ENCODE peak calls at places on chromosomes 13 and 19, in seven cellular contexts. X is ovary, P is mammary epithelial cell, C is heart left ventricle, A is thyroid gland, R is upper lobe of left lung, N is mesenchymal stem cell. O is an unnamed sample.

GRCh38 chr13:111177081-111177711 is 62.1 kb downstream of the ARHGEF7 start:
- DNase-seq in C (peak; percentile 77), N (peak; percentile 23), X (no peak), R (peak; percentile 45), A (peak; percentile 33), P (peak; percentile 72), O (no peak)

GRCh38 chr13:29503041-29503837 is 92.2 kb downstream of the SLC7A1 start:
- DNase-seq in A (no peak), P (no peak), N (peak; percentile 25), C (no peak), X (no peak), R (no peak), O (no peak)

GRCh38 chr19:53394974-53395839 is at the start of gene ZNF765:
- DNase-seq in C (peak; percentile 98), X (peak; percentile 95), N (peak; percentile 91), A (peak; percentile 94), P (peak; percentile 84), R (peak; percentile 99), O (peak; percentile 90)

GRCh38 chr13:51318015-51318414 is 21.5 kb upstream of the SERPINE3 start:
- DNase-seq in A (no peak), N (no peak), P (no peak), C (no peak), R (no peak), X (no peak), O (no peak)

GRCh38 chr13:30196025-30196424 is 111.3 kb downstream of the KATNAL1 start:
- DNase-seq in X (no peak), P (no peak), N (peak; percentile 39), C (no peak), R (no peak), A (no peak), O (no peak)

GRCh38 chr13:20303636-20304035 is 71.5 kb upstream of the GJB6 start:
- DNase-seq in P (peak; percentile 69), X (no peak), N (peak; percentile 4), R (no peak), A (no peak), C (no peak), O (no peak)

GRCh38 chr19:43731854-43732253 is 16.0 kb downstream of the IRGC start:
- DNase-seq in R (no peak), C (no peak), P (no peak), A (no peak), X (no peak), N (no peak), O (no peak)

GRCh38 chr19:38164526-38164925 is 59.5 kb downstream of the DPF1 start:
- DNase-seq in A (no peak), N (no peak), X (no peak), P (no peak), C (no peak), R (no peak), O (no peak)

GRCh38 chr19:30406220-30406944 is 34.2 kb downstream of the ZNF536 start:
- DNase-seq in R (no peak), C (no peak), N (no peak), A (peak; percentile 54), X (no peak), P (no peak), O (no peak)

GRCh38 chr19:37930416-37930815 is 23.4 kb downstream of the SIPA1L3 start:
- DNase-seq in X (no peak), C (no peak), N (no peak), P (no peak), A (peak; percentile 74), R (no peak), O (no peak)

GRCh38 chr19:55115446-55116065 is 1.9 kb downstream of the PPP1R12C start:
- DNase-seq in P (no peak), C (no peak), A (no peak), X (no peak), N (peak; percentile 47), R (no peak), O (no peak)

GRCh38 chr19:55503447-55504251 is 15.4 kb downstream of the SSC5D start:
- DNase-seq in X (peak; percentile 89), P (peak; percentile 84), R (peak; percentile 99), C (peak; percentile 98), A (peak; percentile 93), N (peak; percentile 92), O (peak; percentile 90)

GRCh38 chr13:70375718-70376117 is 267.5 kb upstream of the KLHL1 start:
- DNase-seq in P (no peak), X (no peak), A (no peak), C (no peak), R (no peak), N (no peak), O (no peak)

GRCh38 chr19:58252102-58252685 is 23.5 kb downstream of the ZNF544 start:
- DNase-seq in A (no peak), X (no peak), N (peak; percentile 17), P (peak; percentile 23), C (no peak), R (no peak), O (no peak)

GRCh38 chr13:74839656-74840055 is 642.3 kb downstream of the TBC1D4 start:
- DNase-seq in N (no peak), C (no peak), X (no peak), A (no peak), P (peak; percentile 42), R (no peak), O (no peak)

GRCh38 chr13:41054212-41054877 is 7.0 kb upstream of the WBP4 start:
- DNase-seq in R (no peak), X (no peak), N (peak; percentile 67), A (no peak), C (no peak), P (peak; percentile 48), O (no peak)

GRCh38 chr13:76991432-76991795 is 467 bp upstream of the CLN5 start:
- DNase-seq in C (no peak), N (no peak), X (peak; percentile 9), R (no peak), A (no peak), P (peak; percentile 13), O (no peak)

GRCh38 chr13:102089722-102090121 is 312.1 kb downstream of the FGF14 start:
- DNase-seq in A (no peak), C (no peak), P (no peak), X (no peak), R (no peak), N (no peak), O (no peak)
- H3K27ac ChIP-seq in A (no peak overlapping the region), C (peak overlapping the region; percentile 64), P (no peak overlapping the region), X (no peak overlapping the region), R (no peak overlapping the region), N (no peak overlapping the region), O (no peak overlapping the region)

DNA sequence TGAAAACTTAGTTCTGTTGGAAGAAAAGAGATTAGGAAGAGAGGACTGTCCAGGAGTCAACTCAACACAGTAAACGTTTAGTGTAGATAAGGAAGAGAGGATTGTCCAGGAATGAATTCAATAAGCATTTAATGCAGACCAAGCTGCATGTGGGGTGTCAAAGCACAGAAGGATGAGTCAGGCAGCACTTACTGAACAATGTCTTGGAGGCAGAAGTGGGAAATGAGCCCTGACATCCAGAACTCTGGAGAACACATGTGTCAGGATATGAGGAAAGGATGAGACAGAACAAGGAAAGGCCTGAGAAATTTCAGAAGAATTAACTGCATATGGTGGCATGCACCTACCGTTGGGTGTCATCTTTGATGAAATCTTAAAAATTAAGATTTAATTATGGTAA is 429.2 kb upstream of the HTR2A start:
- DNase-seq in N (peak; percentile 36), P (no peak), C (no peak), X (no peak), R (no peak), A (no peak), O (no peak)
- H3K36me3 ChIP-seq in N (no peaks in the 10 kb centered on the region), P (no peaks in the 10 kb centered on the region), C (no peaks in the 10 kb centered on the region), X (no peaks in the 10 kb centered on the region), R (no peaks in the 10 kb centered on the region), A (no peaks in the 10 kb centered on the region), O (no peaks in the 10 kb centered on the region)

DNA sequence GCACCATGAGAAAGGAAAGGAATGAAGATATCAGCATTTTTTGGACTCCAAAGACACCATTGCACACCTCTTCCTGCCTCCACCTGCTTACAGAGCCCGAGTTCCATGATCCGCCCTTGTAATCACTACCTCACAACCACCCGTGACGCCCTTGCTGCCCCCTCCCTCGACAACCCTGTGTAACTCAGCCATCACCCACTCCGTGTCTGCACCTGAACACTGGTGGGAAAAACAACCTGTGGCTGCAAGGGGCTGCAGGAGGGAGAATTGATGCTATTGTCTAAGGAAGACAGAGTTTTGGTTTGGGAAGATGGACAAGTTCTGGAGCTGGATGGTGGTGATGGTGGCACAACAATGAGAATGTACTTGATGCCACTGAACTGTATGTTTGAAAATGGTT is 27.0 kb downstream of the ZIC5 start:
- DNase-seq in C (no peak), A (no peak), X (no peak), R (no peak), P (no peak), N (no peak), O (peak; percentile 11)
- H3K27ac ChIP-seq in C (no peak overlapping the region), A (no peak overlapping the region), X (no peak overlapping the region), R (no peak overlapping the region), P (no peak overlapping the region), N (no peak overlapping the region), O (no peak overlapping the region)

DNA sequence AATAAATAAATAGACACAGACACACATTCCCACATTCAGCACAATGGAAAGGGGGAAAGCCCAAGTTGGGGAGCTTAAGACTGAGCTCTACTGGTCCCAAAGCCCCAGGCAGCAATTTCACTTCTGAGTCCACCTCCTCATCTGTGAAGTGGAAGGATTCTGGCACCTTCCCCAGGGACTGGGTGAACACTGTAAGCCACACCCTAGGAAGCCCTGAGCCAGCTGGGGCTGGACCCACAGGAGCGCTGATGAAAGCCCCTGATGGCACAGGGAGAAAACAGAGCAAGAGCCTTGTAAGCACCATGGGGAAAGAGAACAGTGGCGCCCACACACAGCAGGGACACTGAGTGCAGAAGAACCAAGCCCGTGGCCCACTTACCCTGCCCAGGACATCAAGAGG is 37.8 kb downstream of the EPS15L1 start:
- DNase-seq in X (no peak), N (no peak), C (no peak), P (no peak), R (no peak), A (no peak), O (no peak)
- H3K36me3 ChIP-seq in X (no peaks in the 10 kb centered on the region), N (peaks cover 43% of the 10 kb centered on the region), C (peaks cover 82% of the 10 kb centered on the region), P (peaks cover 2% of the 10 kb centered on the region), R (peaks cover 76% of the 10 kb centered on the region), A (no peaks in the 10 kb centered on the region), O (peaks cover 47% of the 10 kb centered on the region)

DNA sequence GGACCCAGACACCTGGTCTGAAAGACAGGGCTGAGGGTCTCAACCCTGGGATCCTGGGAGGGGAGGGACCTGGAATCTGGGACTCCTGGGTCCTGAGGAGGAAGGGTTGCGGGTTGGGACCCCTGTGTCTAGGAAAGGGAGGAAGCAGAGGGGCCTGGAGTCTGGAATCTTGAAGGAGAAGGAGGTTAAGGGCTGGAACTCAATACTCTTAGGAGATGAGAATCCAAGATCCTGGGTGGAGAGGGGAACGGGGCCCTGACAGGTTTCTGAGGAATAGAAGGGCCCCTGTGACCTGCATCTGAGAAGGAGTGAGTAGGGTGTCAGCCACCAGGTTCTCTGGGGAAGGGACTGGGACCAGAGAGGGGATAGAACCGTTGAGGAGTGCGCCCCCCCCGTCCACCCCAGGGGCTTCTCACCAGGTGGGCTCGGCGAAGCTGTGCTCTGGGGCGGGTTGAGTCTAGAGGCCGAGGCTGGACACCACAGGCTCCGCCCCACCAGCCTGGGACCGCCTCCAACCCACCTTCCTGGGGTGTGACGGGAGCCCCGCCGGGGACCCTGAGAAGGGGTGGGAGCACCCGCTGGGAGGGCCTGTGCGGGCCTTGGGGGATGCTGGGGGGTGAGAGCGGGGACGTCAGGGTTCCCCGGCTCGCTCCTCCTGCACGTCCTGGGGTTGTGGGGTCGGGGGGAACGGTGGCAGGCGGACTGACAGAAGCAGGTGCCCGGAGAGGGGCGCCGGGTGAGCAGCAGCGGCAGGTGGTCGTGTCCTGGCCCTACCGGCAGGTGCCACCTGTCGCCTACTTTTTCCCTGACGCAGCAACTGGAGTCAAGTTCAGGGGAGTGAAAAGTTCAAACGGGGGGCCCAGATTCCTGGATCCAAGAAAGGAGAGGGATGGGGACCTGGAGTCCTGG is at the start of gene MAMSTR:
- DNase-seq in R (peak; percentile 87), N (no peak), X (peak; percentile 57), C (no peak), A (no peak), P (no peak), O (no peak)
- H3K27ac ChIP-seq in R (peak within 1 kb of the TSS; percentile 81), N (no peak within 1 kb of the TSS), X (peak within 1 kb of the TSS; percentile 55), C (peak within 1 kb of the TSS; percentile 84), A (no peak within 1 kb of the TSS), P (no peak within 1 kb of the TSS), O (peak within 1 kb of the TSS; percentile 32)

O was measured in RWPE2.